ENCODE peak calls at places on chromosomes 4 and X, in nine cellular contexts. Q is fibroblast of mammary gland; F is memory B cell; W is substantia nigra; S is activated CD4-positive, alpha-beta T cell treated with anti-CD3 and anti-CD28 coated beads, Interleukin-2, amount 50 U/mL, for 24 hours; U is stomach; M is iris pigment epithelial cell; K is GM18507; J is ELF-1. L is an unnamed sample.
A peak's percentile ranks its signal among the peaks of the same experiment; 100 is the strongest.

GRCh38 chr4:112348488-112349158 is 51.5 kb downstream of the ALPK1 start:
- DNase-seq in Q (peak; percentile 73), F (no peak), W (peak; percentile 39), S (no peak), U (no peak), M (peak; percentile 68), K (no peak), J (peak; percentile 88), L (no peak)

GRCh38 chr4:72604324-72604723 is 35.3 kb upstream of the ADAMTS3 start:
- DNase-seq in Q (peak; percentile 85), F (no peak), W (no peak), S (no peak), U (no peak), M (peak; percentile 56), K (no peak), J (no peak), L (no peak)

GRCh38 chr4:29708473-29708872 is 1011.7 kb upstream of the PCDH7 start:
- DNase-seq in Q (peak; percentile 45), F (no peak), W (no peak), S (no peak), U (no peak), M (peak; percentile 51), K (no peak), J (no peak), L (no peak)

GRCh38 chr4:3252831-3253641 is 4.1 kb downstream of the MSANTD1 start:
- DNase-seq in Q (no peak), F (no peak), W (no peak), S (no peak), U (no peak), M (no peak), K (no peak), J (no peak), L (no peak)

GRCh38 chr4:3655485-3656429 is 110.4 kb upstream of the ADRA2C start:
- DNase-seq in Q (no peak), F (no peak), W (no peak), S (no peak), U (no peak), M (no peak), K (no peak), J (no peak), L (no peak)

GRCh38 chr4:3753711-3754412 is 12.3 kb upstream of the ADRA2C start:
- DNase-seq in Q (no peak), F (no peak), W (no peak), S (no peak), U (no peak), M (no peak), K (no peak), J (no peak), L (no peak)

GRCh38 chr4:186807131-186807530 is 83.5 kb upstream of the FAT1 start:
- DNase-seq in Q (peak; percentile 25), F (no peak), W (no peak), S (no peak), U (no peak), M (no peak), K (no peak), J (no peak), L (no peak)

GRCh38 chrX:49627030-49627777 is 28.4 kb downstream of the GAGE1 start:
- DNase-seq in Q (peak; percentile 3), F (no peak), W (no peak), S (no peak), U (no peak), M (peak; percentile 11), K (no peak), J (peak; percentile 82), L (peak; percentile 1)

GRCh38 chr4:8058031-8058479 is 100.6 kb downstream of the ABLIM2 start:
- DNase-seq in Q (no peak), F (no peak), W (peak; percentile 51), S (no peak), U (no peak), M (no peak), K (no peak), J (peak; percentile 27), L (no peak)

GRCh38 chrX:115173181-115173580 is 16.0 kb upstream of the RBMXL3 start:
- DNase-seq in Q (no peak), F (no peak), W (no peak), S (no peak), U (no peak), M (no peak), K (no peak), J (peak; percentile 31), L (no peak)

GRCh38 chr4:88158360-88159136 is at the start of gene ABCG2:
- DNase-seq in Q (peak; percentile 59), F (peak; percentile 16), W (no peak), S (peak; percentile 18), U (no peak), M (peak; percentile 53), K (peak; percentile 4), J (peak; percentile 86), L (no peak)

GRCh38 chr4:10223782-10224181 is 107.2 kb upstream of the WDR1 start:
- DNase-seq in Q (no peak), F (no peak), W (no peak), S (no peak), U (no peak), M (no peak), K (no peak), J (no peak), L (no peak)

GRCh38 chrX:129779747-129780146 is at the start of gene SASH3:
- DNase-seq in Q (no peak), F (no peak), W (peak; percentile 31), S (no peak), U (peak; percentile 50), M (no peak), K (no peak), J (no peak), L (peak; percentile 63)

L was measured in CD4-positive, CD25-positive, alpha-beta regulatory T cell.